ENCODE peak calls at places on chromosomes 3 and 15, in nine cellular contexts. B, U, E, M, J, X, C, O and P are unnamed samples.

GRCh38 chr3:38163117-38163870 is 2.0 kb upstream of the OXSR1 start:
- DNase-seq in U (peak; percentile 53), O (peak; percentile 35), C (no peak), X (peak; percentile 50), B (peak; percentile 20), E (no peak), J (peak; percentile 25), M (no peak), P (no peak)

GRCh38 chr3:115217678-115218451 is 70.8 kb upstream of the ZBTB20 start:
- DNase-seq in X (no peak), B (peak; percentile 7), M (peak; percentile 74), J (peak; percentile 60), E (peak; percentile 87), O (peak; percentile 47), C (no peak), U (peak; percentile 75), P (peak; percentile 53)

GRCh38 chr3:98655666-98656065 is 62.3 kb upstream of the CPOX start:
- DNase-seq in U (no peak), J (peak; percentile 37), E (peak; percentile 43), O (peak; percentile 56), X (no peak), C (no peak), M (peak; percentile 20), B (no peak), P (peak; percentile 39)

GRCh38 chr3:7672124-7672523 is 811.2 kb downstream of the GRM7 start:
- DNase-seq in J (no peak), O (no peak), U (no peak), X (no peak), C (no peak), B (no peak), M (no peak), E (no peak), P (no peak)

GRCh38 chr15:70299931-70300858 is 202.5 kb upstream of the TLE3 start:
- DNase-seq in C (peak; percentile 58), X (no peak), O (peak; percentile 94), J (no peak), E (no peak), B (peak; percentile 58), U (no peak), M (no peak), P (no peak)

GRCh38 chr3:143091438-143091837 is 28.1 kb upstream of the CHST2 start:
- DNase-seq in M (no peak), U (no peak), B (no peak), C (no peak), E (no peak), O (no peak), J (peak; percentile 5), X (no peak), P (no peak)

GRCh38 chr3:88262527-88262926 is 112.8 kb downstream of the C3orf38 start:
- DNase-seq in O (no peak), B (no peak), M (no peak), U (no peak), E (no peak), C (no peak), J (no peak), X (no peak), P (no peak)

GRCh38 chr3:3160826-3161225 is 18.7 kb downstream of the CRBN start:
- DNase-seq in C (no peak), B (no peak), O (no peak), J (no peak), U (no peak), M (peak; percentile 21), X (no peak), E (no peak), P (no peak)

GRCh38 chr3:113668015-113668414 is 28.4 kb downstream of the USF3 start:
- DNase-seq in U (no peak), X (no peak), B (no peak), O (no peak), J (no peak), C (no peak), E (peak; percentile 74), M (peak; percentile 54), P (peak; percentile 17)

GRCh38 chr15:60526127-60526616 is 47.2 kb upstream of the ICE2 start:
- DNase-seq in C (no peak), B (no peak), U (no peak), E (no peak), X (no peak), M (no peak), J (no peak), O (no peak), P (no peak)

GRCh38 chr3:14687360-14687759 is 12.4 kb downstream of the C3orf20 start:
- DNase-seq in M (no peak), X (no peak), B (peak; percentile 67), C (no peak), U (no peak), E (no peak), J (no peak), O (peak; percentile 54), P (no peak)

GRCh38 chr3:116445291-116445841 is at the start of gene LSAMP:
- DNase-seq in M (no peak), J (no peak), E (peak; percentile 53), O (no peak), U (no peak), B (no peak), C (no peak), X (no peak), P (peak; percentile 31)

GRCh38 chr3:18086078-18086477 is 339.1 kb downstream of the SATB1 start:
- DNase-seq in M (no peak), J (no peak), U (no peak), X (no peak), E (no peak), B (no peak), O (no peak), C (no peak), P (no peak)

GRCh38 chr15:60605879-60606304 is 127.0 kb upstream of the ICE2 start:
- DNase-seq in J (no peak), O (no peak), X (no peak), B (no peak), E (peak; percentile 68), M (peak; percentile 82), C (no peak), U (no peak), P (peak; percentile 69)

GRCh38 chr3:188006726-188007393 is 147.1 kb upstream of the LPP start:
- DNase-seq in X (no peak), B (peak; percentile 61), C (no peak), E (no peak), J (peak; percentile 97), M (no peak), U (no peak), O (no peak), P (no peak)

GRCh38 chr3:72663429-72663828 is 184.8 kb downstream of the SHQ1 start:
- DNase-seq in J (no peak), U (no peak), B (no peak), X (no peak), M (no peak), O (no peak), E (no peak), C (no peak), P (peak; percentile 57)

GRCh38 chr15:43513550-43513949 is 3.9 kb upstream of the MAP1A start:
- DNase-seq in M (peak; percentile 44), B (no peak), O (no peak), U (peak; percentile 44), J (no peak), C (no peak), X (no peak), E (no peak), P (no peak)

GRCh38 chr3:127457746-127458145 is 132.8 kb downstream of the TPRA1 start:
- DNase-seq in M (no peak), J (no peak), X (no peak), O (no peak), B (no peak), U (no peak), E (no peak), C (no peak), P (no peak)

GRCh38 chr3:124516333-124516732 is 213.9 kb upstream of the UMPS start:
- DNase-seq in U (no peak), M (no peak), E (no peak), X (no peak), O (no peak), B (no peak), J (peak; percentile 44), C (no peak), P (no peak)

GRCh38 chr3:120177907-120178306 is 83.7 kb upstream of the GSK3B start:
- DNase-seq in X (peak; percentile 40), M (peak; percentile 58), J (peak; percentile 7), E (peak; percentile 12), C (no peak), O (peak; percentile 9), U (peak; percentile 50), B (no peak), P (peak; percentile 38)

GRCh38 chr3:28042707-28043106 is 198.7 kb upstream of the CMC1 start:
- DNase-seq in C (no peak), B (no peak), M (no peak), O (no peak), J (no peak), X (no peak), U (no peak), E (no peak), P (no peak)

GRCh38 chr15:54307252-54307902 is 329.1 kb downstream of the UNC13C start:
- DNase-seq in E (no peak), O (peak; percentile 46), C (no peak), B (no peak), M (no peak), U (no peak), J (no peak), X (no peak), P (no peak)

GRCh38 chr15:90234519-90234988 is 545 bp downstream of the GDPGP1 start:
- DNase-seq in J (no peak), O (no peak), U (peak; percentile 66), E (no peak), C (no peak), B (no peak), X (no peak), M (peak; percentile 15), P (no peak)

GRCh38 chr3:49906004-49906860 is 2.6 kb upstream of the MST1R start:
- DNase-seq in C (peak; percentile 50), M (peak; percentile 58), O (peak; percentile 66), E (peak; percentile 39), J (peak; percentile 69), X (no peak), U (peak; percentile 62), B (peak; percentile 67), P (peak; percentile 83)